ENCODE peak calls at places on chromosome 5, in six cellular contexts. One of them, this sample, is unnamed.

GRCh38 chr5:101461455-101461854 is 558.4 kb upstream of the ST8SIA4 start:
- DNase-seq in fibroblast of pulmonary artery: no peak
- DNase-seq in CD4-positive, alpha-beta T cell: no peak
- DNase-seq in right lobe of liver: no peak
- DNase-seq in heart right ventricle: no peak
- DNase-seq in stomach: no peak
- DNase-seq in this sample: no peak

GRCh38 chr5:138900281-138900965 is 25.3 kb upstream of the LRRTM2 start:
- DNase-seq in stomach: no peak
- DNase-seq in CD4-positive, alpha-beta T cell: no peak
- DNase-seq in fibroblast of pulmonary artery: peak
- DNase-seq in right lobe of liver: no peak
- DNase-seq in heart right ventricle: no peak
- DNase-seq in this sample: no peak

GRCh38 chr5:140113180-140113698 is 670 bp upstream of the PURA start:
- DNase-seq in heart right ventricle: peak
- DNase-seq in stomach: no peak
- DNase-seq in CD4-positive, alpha-beta T cell: peak
- DNase-seq in right lobe of liver: peak
- DNase-seq in fibroblast of pulmonary artery: no peak
- DNase-seq in this sample: no peak

GRCh38 chr5:113337515-113338140 is 97.2 kb downstream of the TSSK1B start:
- DNase-seq in right lobe of liver: no peak
- DNase-seq in stomach: no peak
- DNase-seq in heart right ventricle: no peak
- DNase-seq in CD4-positive, alpha-beta T cell: no peak
- DNase-seq in fibroblast of pulmonary artery: no peak
- DNase-seq in this sample: no peak

GRCh38 chr5:172436874-172437369 is 17.4 kb downstream of the SH3PXD2B start:
- DNase-seq in stomach: no peak
- DNase-seq in heart right ventricle: no peak
- DNase-seq in right lobe of liver: no peak
- DNase-seq in fibroblast of pulmonary artery: no peak
- DNase-seq in CD4-positive, alpha-beta T cell: no peak
- DNase-seq in this sample: no peak

GRCh38 chr5:119470851-119471451 is 18.7 kb downstream of the HSD17B4 start:
- DNase-seq in heart right ventricle: no peak
- DNase-seq in fibroblast of pulmonary artery: peak
- DNase-seq in stomach: no peak
- DNase-seq in CD4-positive, alpha-beta T cell: no peak
- DNase-seq in right lobe of liver: no peak
- DNase-seq in this sample: no peak

GRCh38 chr5:50595199-50595598 is 71.2 kb upstream of the PARP8 start:
- DNase-seq in heart right ventricle: no peak
- DNase-seq in right lobe of liver: no peak
- DNase-seq in stomach: no peak
- DNase-seq in fibroblast of pulmonary artery: peak
- DNase-seq in CD4-positive, alpha-beta T cell: no peak
- DNase-seq in this sample: no peak

GRCh38 chr5:156981481-156981880 is 18.5 kb upstream of the TIMD4 start:
- DNase-seq in stomach: no peak
- DNase-seq in CD4-positive, alpha-beta T cell: no peak
- DNase-seq in right lobe of liver: no peak
- DNase-seq in fibroblast of pulmonary artery: no peak
- DNase-seq in heart right ventricle: no peak
- DNase-seq in this sample: no peak

GRCh38 chr5:176812269-176813259 is 2.2 kb downstream of the UNC5A start:
- DNase-seq in CD4-positive, alpha-beta T cell: no peak
- DNase-seq in heart right ventricle: no peak
- DNase-seq in stomach: no peak
- DNase-seq in right lobe of liver: no peak
- DNase-seq in fibroblast of pulmonary artery: peak
- DNase-seq in this sample: no peak

GRCh38 chr5:167671176-167671575 is 620.3 kb upstream of the WWC1 start:
- DNase-seq in heart right ventricle: no peak
- DNase-seq in right lobe of liver: no peak
- DNase-seq in CD4-positive, alpha-beta T cell: no peak
- DNase-seq in stomach: no peak
- DNase-seq in fibroblast of pulmonary artery: no peak
- DNase-seq in this sample: no peak

GRCh38 chr5:88172847-88173758 is 95.5 kb downstream of the TMEM161B start:
- DNase-seq in fibroblast of pulmonary artery: no peak
- DNase-seq in right lobe of liver: no peak
- DNase-seq in heart right ventricle: no peak
- DNase-seq in stomach: no peak
- DNase-seq in CD4-positive, alpha-beta T cell: no peak
- DNase-seq in this sample: no peak

GRCh38 chr5:157862183-157862851 is 3.4 kb upstream of the CLINT1 start:
- DNase-seq in stomach: no peak
- DNase-seq in fibroblast of pulmonary artery: no peak
- DNase-seq in CD4-positive, alpha-beta T cell: no peak
- DNase-seq in heart right ventricle: no peak
- DNase-seq in right lobe of liver: no peak
- DNase-seq in this sample: no peak

GRCh38 chr5:169200086-169200778 is 100.7 kb downstream of the SLIT3 start:
- DNase-seq in fibroblast of pulmonary artery: no peak
- DNase-seq in heart right ventricle: no peak
- DNase-seq in stomach: no peak
- DNase-seq in right lobe of liver: no peak
- DNase-seq in CD4-positive, alpha-beta T cell: no peak
- DNase-seq in this sample: no peak

GRCh38 chr5:107253246-107253645 is 417.5 kb downstream of the EFNA5 start:
- DNase-seq in fibroblast of pulmonary artery: no peak
- DNase-seq in heart right ventricle: no peak
- DNase-seq in CD4-positive, alpha-beta T cell: no peak
- DNase-seq in right lobe of liver: no peak
- DNase-seq in stomach: no peak
- DNase-seq in this sample: no peak

GRCh38 chr5:107242861-107243579 is 427.7 kb downstream of the EFNA5 start:
- DNase-seq in stomach: no peak
- DNase-seq in fibroblast of pulmonary artery: no peak
- DNase-seq in CD4-positive, alpha-beta T cell: no peak
- DNase-seq in right lobe of liver: no peak
- DNase-seq in heart right ventricle: no peak
- DNase-seq in this sample: no peak

GRCh38 chr5:107251151-107251550 is 419.6 kb downstream of the EFNA5 start:
- DNase-seq in stomach: no peak
- DNase-seq in heart right ventricle: no peak
- DNase-seq in fibroblast of pulmonary artery: no peak
- DNase-seq in CD4-positive, alpha-beta T cell: no peak
- DNase-seq in right lobe of liver: no peak
- DNase-seq in this sample: no peak

GRCh38 chr5:107247427-107247826 is 423.3 kb downstream of the EFNA5 start:
- DNase-seq in heart right ventricle: no peak
- DNase-seq in CD4-positive, alpha-beta T cell: no peak
- DNase-seq in stomach: no peak
- DNase-seq in right lobe of liver: no peak
- DNase-seq in fibroblast of pulmonary artery: no peak
- DNase-seq in this sample: no peak

DNA sequence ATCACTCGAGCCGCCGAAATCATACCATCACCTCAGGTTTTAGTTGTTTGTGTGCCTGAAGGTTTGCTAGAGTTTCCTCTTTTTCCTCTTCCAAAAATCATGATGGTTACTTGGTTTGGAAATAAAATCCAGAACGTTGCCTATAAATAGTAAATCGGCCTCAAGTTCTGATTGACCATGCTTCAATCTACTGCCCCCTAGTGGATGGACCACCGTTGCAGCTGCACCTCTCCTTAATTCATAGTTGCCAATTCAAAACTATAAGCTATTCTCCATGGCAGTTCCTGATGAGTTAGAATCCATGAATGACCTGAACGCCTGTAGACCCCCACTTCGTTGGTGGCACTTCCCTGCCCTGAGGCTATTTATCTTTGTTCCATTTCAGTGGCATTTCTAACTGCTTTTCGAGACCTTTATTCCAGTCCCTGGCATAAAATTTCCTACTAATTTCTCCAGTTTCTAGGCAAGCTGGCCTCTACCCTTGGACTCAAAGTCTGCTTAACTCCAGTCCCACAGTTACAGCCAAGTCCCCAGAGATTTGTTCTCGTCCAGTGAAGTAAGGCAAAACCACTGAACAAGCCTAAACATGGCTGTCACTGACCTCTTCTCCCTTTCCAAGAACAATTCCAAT is 422.6 kb downstream of the EFNA5 start:
- DNase-seq in stomach: peak
- DNase-seq in CD4-positive, alpha-beta T cell: no peak
- DNase-seq in heart right ventricle: peak
- DNase-seq in right lobe of liver: peak
- DNase-seq in fibroblast of pulmonary artery: peak
- DNase-seq in this sample: no peak
- TF ChIP-seq CTCF in stomach: no peak
- TF ChIP-seq CTCF in CD4-positive, alpha-beta T cell: peak
- TF ChIP-seq CTCF in heart right ventricle: peak
- TF ChIP-seq CTCF in right lobe of liver: peak
- TF ChIP-seq CTCF in fibroblast of pulmonary artery: peak
- TF ChIP-seq CTCF in this sample: peak

GRCh38 chr5:123088031-123088805 is 823 bp upstream of the PRDM6 start:
- DNase-seq in fibroblast of pulmonary artery: no peak
- DNase-seq in right lobe of liver: no peak
- DNase-seq in heart right ventricle: no peak
- DNase-seq in stomach: no peak
- DNase-seq in CD4-positive, alpha-beta T cell: no peak
- DNase-seq in this sample: no peak

GRCh38 chr5:123090641-123091257 is 1.7 kb downstream of the PRDM6 start:
- DNase-seq in heart right ventricle: no peak
- DNase-seq in right lobe of liver: no peak
- DNase-seq in fibroblast of pulmonary artery: no peak
- DNase-seq in stomach: no peak
- DNase-seq in CD4-positive, alpha-beta T cell: no peak
- DNase-seq in this sample: no peak

GRCh38 chr5:123091258-123091987 is 2.4 kb downstream of the PRDM6 start:
- DNase-seq in fibroblast of pulmonary artery: no peak
- DNase-seq in right lobe of liver: no peak
- DNase-seq in stomach: no peak
- DNase-seq in CD4-positive, alpha-beta T cell: no peak
- DNase-seq in heart right ventricle: no peak
- DNase-seq in this sample: no peak

GRCh38 chr5:123089971-123090640 is 1.1 kb downstream of the PRDM6 start:
- DNase-seq in CD4-positive, alpha-beta T cell: no peak
- DNase-seq in heart right ventricle: peak
- DNase-seq in fibroblast of pulmonary artery: peak
- DNase-seq in right lobe of liver: no peak
- DNase-seq in stomach: no peak
- DNase-seq in this sample: no peak

DNA sequence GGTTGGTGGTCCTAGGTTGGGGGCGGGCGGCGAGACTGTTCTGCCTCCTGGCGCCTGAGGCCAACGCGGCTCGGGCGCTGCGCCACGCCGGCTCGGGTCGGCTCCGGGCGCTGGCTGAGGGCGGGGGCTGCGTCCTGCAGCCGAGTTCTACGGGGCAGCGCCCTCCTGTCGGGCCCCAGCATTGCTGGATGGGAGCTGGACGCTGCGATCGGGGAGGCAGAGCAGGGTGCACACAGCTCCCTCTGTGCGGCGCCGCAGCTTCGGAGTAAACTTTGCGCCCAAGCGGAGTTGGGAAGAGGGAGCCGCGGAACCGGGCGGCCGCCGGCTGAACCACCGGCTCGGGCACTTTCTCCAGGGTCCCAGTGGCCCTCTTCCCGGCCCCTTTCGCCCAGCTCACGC is 530 bp downstream of the PRDM6 start:
- DNase-seq in stomach: no peak
- DNase-seq in CD4-positive, alpha-beta T cell: no peak
- DNase-seq in heart right ventricle: no peak
- DNase-seq in fibroblast of pulmonary artery: peak
- DNase-seq in right lobe of liver: no peak
- DNase-seq in this sample: no peak
- TF ChIP-seq CTCF in stomach: no peak
- TF ChIP-seq CTCF in CD4-positive, alpha-beta T cell: no peak
- TF ChIP-seq CTCF in heart right ventricle: no peak
- TF ChIP-seq CTCF in fibroblast of pulmonary artery: no peak
- TF ChIP-seq CTCF in right lobe of liver: no peak
- TF ChIP-seq CTCF in this sample: no peak

GRCh38 chr5:134437340-134438267 is 25.9 kb upstream of the CDKN2AIPNL start:
- DNase-seq in heart right ventricle: no peak
- DNase-seq in right lobe of liver: no peak
- DNase-seq in fibroblast of pulmonary artery: peak
- DNase-seq in stomach: no peak
- DNase-seq in CD4-positive, alpha-beta T cell: no peak
- DNase-seq in this sample: no peak

GRCh38 chr5:134438268-134438622 is 26.6 kb upstream of the CDKN2AIPNL start:
- DNase-seq in right lobe of liver: no peak
- DNase-seq in fibroblast of pulmonary artery: peak
- DNase-seq in stomach: no peak
- DNase-seq in CD4-positive, alpha-beta T cell: no peak
- DNase-seq in heart right ventricle: no peak
- DNase-seq in this sample: no peak

GRCh38 chr5:134436523-134437339 is 25.1 kb upstream of the CDKN2AIPNL start:
- DNase-seq in fibroblast of pulmonary artery: peak
- DNase-seq in right lobe of liver: peak
- DNase-seq in stomach: peak
- DNase-seq in heart right ventricle: peak
- DNase-seq in CD4-positive, alpha-beta T cell: peak
- DNase-seq in this sample: peak

GRCh38 chr5:134438641-134439621 is 27.2 kb upstream of the CDKN2AIPNL start:
- DNase-seq in fibroblast of pulmonary artery: peak
- DNase-seq in right lobe of liver: peak
- DNase-seq in stomach: peak
- DNase-seq in CD4-positive, alpha-beta T cell: no peak
- DNase-seq in heart right ventricle: peak
- DNase-seq in this sample: no peak

GRCh38 chr5:134440185-134440755 is 28.6 kb upstream of the CDKN2AIPNL start:
- DNase-seq in right lobe of liver: no peak
- DNase-seq in CD4-positive, alpha-beta T cell: no peak
- DNase-seq in heart right ventricle: no peak
- DNase-seq in stomach: no peak
- DNase-seq in fibroblast of pulmonary artery: peak
- DNase-seq in this sample: no peak
- TF ChIP-seq CTCF in right lobe of liver: no peak
- TF ChIP-seq CTCF in CD4-positive, alpha-beta T cell: no peak
- TF ChIP-seq CTCF in heart right ventricle: no peak
- TF ChIP-seq CTCF in stomach: no peak
- TF ChIP-seq CTCF in fibroblast of pulmonary artery: no peak
- TF ChIP-seq CTCF in this sample: no peak

DNA sequence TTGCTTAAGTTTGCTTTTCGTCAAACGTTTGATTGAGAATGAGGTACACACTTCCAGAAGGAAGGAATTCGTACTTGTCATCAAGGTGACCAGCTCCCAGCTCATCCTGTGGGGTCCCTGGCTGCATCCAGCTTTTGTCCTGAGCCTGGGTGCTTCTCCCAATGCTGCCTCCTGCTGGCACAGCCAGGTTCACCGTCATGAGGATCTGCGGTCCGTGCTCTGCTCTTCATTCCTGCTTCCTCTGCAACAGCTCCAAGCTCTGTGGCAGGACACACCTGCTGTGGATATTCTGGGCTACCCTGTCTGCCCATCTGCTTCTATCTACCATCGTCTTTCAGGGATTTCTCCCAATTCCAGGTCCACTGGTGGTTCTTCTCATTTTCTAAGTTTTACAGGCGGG is 13.3 kb upstream of the UBE2QL1 start:
- DNase-seq in heart right ventricle: no peak
- DNase-seq in fibroblast of pulmonary artery: peak
- DNase-seq in CD4-positive, alpha-beta T cell: no peak
- DNase-seq in stomach: no peak
- DNase-seq in right lobe of liver: peak
- DNase-seq in this sample: no peak
- TF ChIP-seq CTCF in heart right ventricle: peak
- TF ChIP-seq CTCF in fibroblast of pulmonary artery: peak
- TF ChIP-seq CTCF in CD4-positive, alpha-beta T cell: no peak
- TF ChIP-seq CTCF in stomach: no peak
- TF ChIP-seq CTCF in right lobe of liver: peak
- TF ChIP-seq CTCF in this sample: peak

This sample was measured in CD14-positive monocyte.